ENCODE peak calls at places on chromosomes 12 and 14, in five cellular contexts. C is aorta, E is adrenal gland, M is PC-3, N is left ventricle myocardium inferior. T is an unnamed sample. For H3K4me1, the result is how much of the 10 kb centered on the place peaks cover.

GRCh38 chr12:102966200-102966941 is 8.9 kb downstream of the ASCL1 start:
- DNase-seq in N (no peak), E (no peak), C (no peak), M (no peak), T (no peak)

GRCh38 chr12:3296409-3296701 is 194.6 kb upstream of the PRMT8 start:
- DNase-seq in M (no peak), N (no peak), C (no peak), E (no peak), T (no peak)

GRCh38 chr14:71533396-71533795 is 398.8 kb upstream of the RGS6 start:
- DNase-seq in E (no peak), M (no peak), N (no peak), C (no peak), T (no peak)

GRCh38 chr14:69882086-69882864 is 3.1 kb downstream of the SMOC1 start:
- DNase-seq in M (no peak), C (no peak), N (no peak), E (no peak), T (no peak)

GRCh38 chr14:101835566-101835965 is 74.1 kb downstream of the PPP2R5C start:
- DNase-seq in N (no peak), C (no peak), E (no peak), M (no peak), T (no peak)

GRCh38 chr14:72215080-72215479 is 282.9 kb downstream of the RGS6 start:
- DNase-seq in N (no peak), E (no peak), C (no peak), M (no peak), T (no peak)

GRCh38 chr14:32011225-32011624 is 65.9 kb upstream of the ARHGAP5 start:
- DNase-seq in C (no peak), N (no peak), M (peak), E (no peak), T (no peak)

GRCh38 chr12:113766880-113767878 is 198.9 kb downstream of the RBM19 start:
- DNase-seq in N (no peak), C (no peak), E (no peak), M (peak), T (no peak)

GRCh38 chr12:121784460-121784859 is 9.0 kb downstream of the RHOF start:
- DNase-seq in N (no peak), C (no peak), E (peak), M (peak), T (no peak)

GRCh38 chr12:80269953-80270552 is 170.7 kb downstream of the OTOGL start:
- DNase-seq in E (no peak), N (no peak), M (peak), C (no peak), T (no peak)

GRCh38 chr14:92651106-92651792 is 97.2 kb downstream of the LGMN start:
- DNase-seq in E (peak), M (no peak), C (no peak), N (no peak), T (peak)

DNA sequence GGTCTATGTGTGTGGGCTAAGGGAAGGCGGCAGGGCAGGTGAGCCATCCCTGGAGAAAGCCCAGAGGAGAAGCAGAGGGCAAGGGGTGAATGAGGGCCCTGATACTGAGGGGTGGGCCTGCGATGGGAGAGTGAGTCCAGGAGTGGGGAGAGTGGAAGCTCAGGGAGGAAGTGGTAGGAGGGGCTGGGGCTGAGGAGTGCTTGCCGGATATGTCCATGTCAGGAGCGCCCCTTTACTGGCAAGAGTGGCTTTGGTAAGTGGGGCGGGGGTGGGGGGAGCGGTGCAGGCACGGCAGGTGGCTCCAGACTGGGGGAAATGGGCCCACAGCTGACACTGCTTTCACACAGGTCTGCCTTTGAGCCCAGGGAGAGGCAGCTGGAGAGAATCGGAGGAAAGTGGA is 86.3 kb upstream of the GPR68 start:
- DNase-seq in E (no peak), C (no peak), M (no peak), N (no peak), T (no peak)
- H3K4me1 ChIP-seq in E (under half), C (under half), M (under half), N (half or more), T (under half)

GRCh38 chr12:69687390-69687789 is 11.7 kb downstream of the BEST3 start:
- DNase-seq in C (no peak), E (no peak), M (no peak), N (no peak), T (no peak)
- H3K27ac ChIP-seq in C (no peak), E (no peak), M (peak), N (no peak), T (no peak)

DNA sequence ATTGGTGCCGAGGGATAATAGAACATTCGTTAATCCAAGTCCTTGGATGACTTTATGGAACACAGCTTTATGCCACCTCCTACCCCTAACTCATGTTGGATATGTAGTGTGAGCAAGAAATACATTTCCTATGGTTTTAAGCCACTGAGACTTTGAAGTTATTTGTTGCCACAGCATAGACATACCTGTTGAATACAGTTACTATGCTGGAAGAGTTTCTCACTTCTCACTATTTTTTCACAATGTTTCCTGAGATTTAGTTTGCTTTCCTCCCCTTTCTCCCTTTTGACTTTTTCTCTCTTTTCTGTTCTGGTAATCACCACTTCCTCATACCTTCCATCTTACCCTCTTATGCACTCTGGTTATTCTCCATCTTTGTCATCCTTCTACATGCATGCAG is 7.5 kb upstream of the CLEC4E start:
- DNase-seq in E (no peak), N (no peak), M (no peak), C (no peak), T (no peak)
- H3K4me1 ChIP-seq in E (under half), N (under half), M (under half), C (under half), T (under half)

DNA sequence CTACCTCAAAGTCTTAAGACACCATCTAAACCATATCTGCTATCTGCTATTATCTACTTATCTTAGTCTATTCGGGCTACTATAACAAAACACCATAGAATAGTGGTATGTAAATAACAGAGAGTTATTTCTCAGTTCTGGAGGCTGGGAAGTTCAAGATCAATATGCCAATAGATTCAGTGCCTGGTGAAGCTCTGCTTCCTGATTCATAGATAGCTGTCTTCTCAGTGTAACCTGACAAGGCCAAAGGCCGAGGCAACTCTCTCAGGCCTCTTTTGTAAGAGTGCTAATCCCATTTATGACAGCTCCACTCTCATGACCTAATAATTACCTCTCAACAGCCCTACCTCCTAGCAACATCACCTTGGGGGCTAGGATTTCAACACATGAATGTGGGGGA is 297.7 kb downstream of the FOXG1 start:
- DNase-seq in C (no peak), N (no peak), M (no peak), E (no peak), T (no peak)
- H3K27ac ChIP-seq in C (no peak), N (no peak), M (no peak), E (no peak), T (no peak)